ENCODE peak calls at places on chromosomes 16 and 17, in eight cellular contexts. One of them, this sample, is unnamed.

GRCh38 chr17:55451203-55451641 is 29.6 kb upstream of the MMD start:
- DNase-seq in CD8-positive, alpha-beta T cell: no peak
- DNase-seq in colonic mucosa: no peak
- DNase-seq in sigmoid colon: no peak
- DNase-seq in psoas muscle: no peak
- DNase-seq in pancreas: no peak
- DNase-seq in heart right ventricle: no peak
- DNase-seq in esophagus squamous epithelium: no peak
- DNase-seq in this sample: no peak

GRCh38 chr17:31469959-31470358 is 78.5 kb downstream of the RAB11FIP4 start:
- DNase-seq in heart right ventricle: no peak
- DNase-seq in psoas muscle: no peak
- DNase-seq in pancreas: no peak
- DNase-seq in CD8-positive, alpha-beta T cell: no peak
- DNase-seq in sigmoid colon: no peak
- DNase-seq in esophagus squamous epithelium: no peak
- DNase-seq in colonic mucosa: no peak
- DNase-seq in this sample: no peak

GRCh38 chr17:40224707-40225092 is 5.6 kb downstream of the WIPF2 start:
- DNase-seq in esophagus squamous epithelium: no peak
- DNase-seq in CD8-positive, alpha-beta T cell: no peak
- DNase-seq in heart right ventricle: peak; percentile 28
- DNase-seq in sigmoid colon: no peak
- DNase-seq in psoas muscle: no peak
- DNase-seq in colonic mucosa: peak; percentile 26
- DNase-seq in pancreas: no peak
- DNase-seq in this sample: no peak

GRCh38 chr16:81815429-81815766 is 36.3 kb downstream of the PLCG2 start:
- DNase-seq in colonic mucosa: no peak
- DNase-seq in heart right ventricle: no peak
- DNase-seq in esophagus squamous epithelium: no peak
- DNase-seq in pancreas: no peak
- DNase-seq in sigmoid colon: no peak
- DNase-seq in CD8-positive, alpha-beta T cell: no peak
- DNase-seq in psoas muscle: no peak
- DNase-seq in this sample: no peak

GRCh38 chr16:7334801-7335560 is 2.3 kb downstream of the RBFOX1 start:
- DNase-seq in esophagus squamous epithelium: no peak
- DNase-seq in pancreas: no peak
- DNase-seq in colonic mucosa: no peak
- DNase-seq in sigmoid colon: no peak
- DNase-seq in psoas muscle: peak; percentile 70
- DNase-seq in heart right ventricle: no peak
- DNase-seq in CD8-positive, alpha-beta T cell: no peak
- DNase-seq in this sample: no peak

GRCh38 chr17:81898029-81898866 is 3.8 kb upstream of the NPB start:
- DNase-seq in heart right ventricle: no peak
- DNase-seq in psoas muscle: no peak
- DNase-seq in esophagus squamous epithelium: no peak
- DNase-seq in pancreas: no peak
- DNase-seq in sigmoid colon: no peak
- DNase-seq in colonic mucosa: no peak
- DNase-seq in CD8-positive, alpha-beta T cell: peak; percentile 5
- DNase-seq in this sample: no peak

GRCh38 chr16:67451061-67451703 is 20.3 kb downstream of the HSD11B2 start:
- DNase-seq in heart right ventricle: no peak
- DNase-seq in colonic mucosa: no peak
- DNase-seq in sigmoid colon: no peak
- DNase-seq in psoas muscle: no peak
- DNase-seq in pancreas: no peak
- DNase-seq in CD8-positive, alpha-beta T cell: no peak
- DNase-seq in esophagus squamous epithelium: no peak
- DNase-seq in this sample: no peak

GRCh38 chr17:29562615-29563014 is 4.2 kb downstream of the ABHD15 start:
- DNase-seq in esophagus squamous epithelium: no peak
- DNase-seq in heart right ventricle: no peak
- DNase-seq in colonic mucosa: no peak
- DNase-seq in sigmoid colon: peak; percentile 56
- DNase-seq in psoas muscle: peak; percentile 46
- DNase-seq in CD8-positive, alpha-beta T cell: no peak
- DNase-seq in pancreas: peak; percentile 30
- DNase-seq in this sample: no peak

GRCh38 chr17:47330548-47330947 is 6.8 kb downstream of the EFCAB13 start:
- DNase-seq in heart right ventricle: no peak
- DNase-seq in CD8-positive, alpha-beta T cell: no peak
- DNase-seq in esophagus squamous epithelium: no peak
- DNase-seq in psoas muscle: no peak
- DNase-seq in colonic mucosa: no peak
- DNase-seq in pancreas: no peak
- DNase-seq in sigmoid colon: no peak
- DNase-seq in this sample: no peak

GRCh38 chr17:22695228-22695619 is 1002.9 kb downstream of the KCNJ18 start:
- DNase-seq in sigmoid colon: peak; percentile 57
- DNase-seq in CD8-positive, alpha-beta T cell: no peak
- DNase-seq in heart right ventricle: no peak
- DNase-seq in colonic mucosa: no peak
- DNase-seq in esophagus squamous epithelium: no peak
- DNase-seq in pancreas: peak; percentile 34
- DNase-seq in psoas muscle: no peak
- DNase-seq in this sample: no peak

GRCh38 chr16:31179153-31179746 is 689 bp upstream of the FUS start:
- DNase-seq in colonic mucosa: no peak
- DNase-seq in sigmoid colon: no peak
- DNase-seq in heart right ventricle: peak; percentile 18
- DNase-seq in CD8-positive, alpha-beta T cell: no peak
- DNase-seq in psoas muscle: peak; percentile 60
- DNase-seq in pancreas: no peak
- DNase-seq in esophagus squamous epithelium: no peak
- DNase-seq in this sample: peak; percentile 88

GRCh38 chr17:55996826-55997225 is 156.4 kb upstream of the ANKFN1 start:
- DNase-seq in CD8-positive, alpha-beta T cell: no peak
- DNase-seq in colonic mucosa: no peak
- DNase-seq in esophagus squamous epithelium: no peak
- DNase-seq in sigmoid colon: no peak
- DNase-seq in psoas muscle: no peak
- DNase-seq in heart right ventricle: no peak
- DNase-seq in pancreas: no peak
- DNase-seq in this sample: no peak

GRCh38 chr16:67594956-67595355 is 32.6 kb downstream of the CTCF start:
- DNase-seq in psoas muscle: no peak
- DNase-seq in esophagus squamous epithelium: no peak
- DNase-seq in heart right ventricle: no peak
- DNase-seq in colonic mucosa: no peak
- DNase-seq in pancreas: no peak
- DNase-seq in CD8-positive, alpha-beta T cell: no peak
- DNase-seq in sigmoid colon: no peak
- DNase-seq in this sample: no peak

GRCh38 chr16:58678269-58678668 is 6.3 kb downstream of the SLC38A7 start:
- DNase-seq in pancreas: no peak
- DNase-seq in heart right ventricle: no peak
- DNase-seq in esophagus squamous epithelium: no peak
- DNase-seq in CD8-positive, alpha-beta T cell: no peak
- DNase-seq in sigmoid colon: peak; percentile 25
- DNase-seq in colonic mucosa: no peak
- DNase-seq in psoas muscle: no peak
- DNase-seq in this sample: no peak

GRCh38 chr16:58679763-58680162 is 4.8 kb downstream of the SLC38A7 start:
- DNase-seq in esophagus squamous epithelium: no peak
- DNase-seq in pancreas: no peak
- DNase-seq in CD8-positive, alpha-beta T cell: no peak
- DNase-seq in colonic mucosa: no peak
- DNase-seq in psoas muscle: no peak
- DNase-seq in sigmoid colon: no peak
- DNase-seq in heart right ventricle: no peak
- DNase-seq in this sample: no peak

GRCh38 chr16:58684001-58684353 is 593 bp downstream of the SLC38A7 start:
- DNase-seq in colonic mucosa: no peak
- DNase-seq in pancreas: no peak
- DNase-seq in heart right ventricle: no peak
- DNase-seq in psoas muscle: no peak
- DNase-seq in CD8-positive, alpha-beta T cell: no peak
- DNase-seq in esophagus squamous epithelium: no peak
- DNase-seq in sigmoid colon: peak; percentile 63
- DNase-seq in this sample: no peak

GRCh38 chr16:58684354-58685083 is at the start of gene SLC38A7:
- DNase-seq in CD8-positive, alpha-beta T cell: peak; percentile 68
- DNase-seq in colonic mucosa: peak; percentile 91
- DNase-seq in esophagus squamous epithelium: peak; percentile 13
- DNase-seq in sigmoid colon: peak; percentile 94
- DNase-seq in psoas muscle: peak; percentile 94
- DNase-seq in pancreas: peak; percentile 90
- DNase-seq in heart right ventricle: peak; percentile 89
- DNase-seq in this sample: no peak

GRCh38 chr16:58678716-58679115 is 5.9 kb downstream of the SLC38A7 start:
- DNase-seq in pancreas: no peak
- DNase-seq in psoas muscle: peak; percentile 67
- DNase-seq in heart right ventricle: peak; percentile 52
- DNase-seq in CD8-positive, alpha-beta T cell: no peak
- DNase-seq in colonic mucosa: no peak
- DNase-seq in sigmoid colon: peak; percentile 71
- DNase-seq in esophagus squamous epithelium: no peak
- DNase-seq in this sample: no peak
- TF ChIP-seq CTCF in pancreas: no peak
- TF ChIP-seq CTCF in psoas muscle: peak; percentile 41
- TF ChIP-seq CTCF in heart right ventricle: peak; percentile 22
- TF ChIP-seq CTCF in CD8-positive, alpha-beta T cell: no peak
- TF ChIP-seq CTCF in colonic mucosa: no peak
- TF ChIP-seq CTCF in sigmoid colon: peak; percentile 27
- TF ChIP-seq CTCF in esophagus squamous epithelium: peak; percentile 17
- TF ChIP-seq CTCF in this sample: no peak

GRCh38 chr16:84330685-84331050 is 36.0 kb downstream of the WFDC1 start:
- DNase-seq in psoas muscle: peak; percentile 23
- DNase-seq in heart right ventricle: no peak
- DNase-seq in esophagus squamous epithelium: no peak
- DNase-seq in colonic mucosa: no peak
- DNase-seq in CD8-positive, alpha-beta T cell: no peak
- DNase-seq in sigmoid colon: no peak
- DNase-seq in pancreas: no peak
- DNase-seq in this sample: no peak
- H3K4me3 ChIP-seq in psoas muscle: no peak overlapping the region
- H3K4me3 ChIP-seq in heart right ventricle: no peak overlapping the region
- H3K4me3 ChIP-seq in esophagus squamous epithelium: no peak overlapping the region
- H3K4me3 ChIP-seq in colonic mucosa: no peak overlapping the region
- H3K4me3 ChIP-seq in CD8-positive, alpha-beta T cell: no peak overlapping the region
- H3K4me3 ChIP-seq in sigmoid colon: no peak overlapping the region
- H3K4me3 ChIP-seq in pancreas: no peak overlapping the region
- H3K4me3 ChIP-seq in this sample: no peak overlapping the region

DNA sequence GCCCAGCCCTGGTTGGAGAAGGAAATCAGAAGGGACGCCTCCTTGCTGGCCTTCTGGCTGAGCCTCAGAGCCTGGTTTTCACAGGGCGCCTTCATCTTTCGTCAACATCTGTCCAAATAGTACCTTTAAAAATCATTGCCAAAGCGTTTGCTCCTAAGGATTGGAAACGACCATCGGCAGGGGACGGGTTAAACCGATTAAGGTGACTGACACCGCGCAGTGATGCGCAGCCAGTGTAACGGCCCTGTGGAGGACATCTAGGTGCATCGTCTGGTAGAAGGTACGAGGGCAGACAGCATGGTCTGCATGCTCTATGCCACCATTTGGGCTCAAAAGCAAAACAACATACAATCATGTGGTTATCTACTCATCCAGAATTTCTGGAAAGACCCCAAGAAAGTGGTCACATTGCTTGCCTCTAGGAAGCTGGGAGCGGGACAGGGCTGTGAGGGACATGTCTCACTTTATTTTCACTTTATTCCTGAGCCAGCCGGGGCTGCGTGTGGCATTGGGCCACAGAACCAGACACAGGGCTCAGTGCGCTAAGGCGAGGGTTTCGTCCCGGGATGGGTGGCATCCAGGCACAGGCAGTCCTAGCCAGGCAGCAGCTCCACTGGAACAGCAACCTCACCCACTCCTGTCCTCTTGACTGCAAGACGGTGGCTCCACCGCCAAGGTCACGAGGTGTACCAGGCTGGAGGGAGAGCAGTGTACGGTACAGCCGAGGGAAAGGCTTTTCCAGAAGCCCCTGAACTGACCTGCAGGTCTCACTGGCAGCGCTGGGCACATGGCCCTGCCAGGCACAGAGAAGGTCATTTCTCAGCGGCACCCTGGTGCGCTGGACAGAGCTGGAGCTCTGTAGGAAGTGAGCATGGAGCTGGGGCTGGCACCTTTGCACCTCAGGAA is 40.9 kb upstream of the JPH3 start:
- DNase-seq in colonic mucosa: no peak
- DNase-seq in sigmoid colon: no peak
- DNase-seq in heart right ventricle: no peak
- DNase-seq in psoas muscle: no peak
- DNase-seq in pancreas: no peak
- DNase-seq in CD8-positive, alpha-beta T cell: no peak
- DNase-seq in esophagus squamous epithelium: no peak
- DNase-seq in this sample: no peak
- H3K36me3 ChIP-seq in colonic mucosa: no peaks in the 10 kb centered on the region
- H3K36me3 ChIP-seq in sigmoid colon: no peaks in the 10 kb centered on the region
- H3K36me3 ChIP-seq in heart right ventricle: no peaks in the 10 kb centered on the region
- H3K36me3 ChIP-seq in psoas muscle: no peaks in the 10 kb centered on the region
- H3K36me3 ChIP-seq in pancreas: no peaks in the 10 kb centered on the region
- H3K36me3 ChIP-seq in CD8-positive, alpha-beta T cell: no peaks in the 10 kb centered on the region
- H3K36me3 ChIP-seq in esophagus squamous epithelium: no peaks in the 10 kb centered on the region
- H3K36me3 ChIP-seq in this sample: no peaks in the 10 kb centered on the region

GRCh38 chr16:87076950-87077749 is 240.0 kb downstream of the C16orf95 start:
- DNase-seq in esophagus squamous epithelium: no peak
- DNase-seq in sigmoid colon: peak; percentile 59
- DNase-seq in pancreas: peak; percentile 84
- DNase-seq in heart right ventricle: peak; percentile 29
- DNase-seq in CD8-positive, alpha-beta T cell: no peak
- DNase-seq in psoas muscle: no peak
- DNase-seq in colonic mucosa: peak; percentile 58
- DNase-seq in this sample: no peak
- TF ChIP-seq CTCF in esophagus squamous epithelium: peak; percentile 34
- TF ChIP-seq CTCF in sigmoid colon: peak; percentile 25
- TF ChIP-seq CTCF in pancreas: peak; percentile 52
- TF ChIP-seq CTCF in heart right ventricle: no peak
- TF ChIP-seq CTCF in CD8-positive, alpha-beta T cell: no peak
- TF ChIP-seq CTCF in psoas muscle: peak; percentile 27
- TF ChIP-seq CTCF in colonic mucosa: peak; percentile 73
- TF ChIP-seq CTCF in this sample: no peak

GRCh38 chr16:55370762-55371482 is 46.9 kb downstream of the IRX6 start:
- DNase-seq in psoas muscle: peak; percentile 81
- DNase-seq in heart right ventricle: peak; percentile 74
- DNase-seq in esophagus squamous epithelium: no peak
- DNase-seq in sigmoid colon: peak; percentile 73
- DNase-seq in CD8-positive, alpha-beta T cell: no peak
- DNase-seq in colonic mucosa: peak; percentile 22
- DNase-seq in pancreas: peak; percentile 68
- DNase-seq in this sample: no peak
- H3K4me3 ChIP-seq in psoas muscle: no peak overlapping the region
- H3K4me3 ChIP-seq in heart right ventricle: peak overlapping the region; percentile 17
- H3K4me3 ChIP-seq in esophagus squamous epithelium: no peak overlapping the region
- H3K4me3 ChIP-seq in sigmoid colon: no peak overlapping the region
- H3K4me3 ChIP-seq in CD8-positive, alpha-beta T cell: no peak overlapping the region
- H3K4me3 ChIP-seq in colonic mucosa: no peak overlapping the region
- H3K4me3 ChIP-seq in pancreas: no peak overlapping the region
- H3K4me3 ChIP-seq in this sample: no peak overlapping the region

GRCh38 chr16:85521737-85522042 is 91.4 kb upstream of the GSE1 start:
- DNase-seq in colonic mucosa: no peak
- DNase-seq in esophagus squamous epithelium: no peak
- DNase-seq in CD8-positive, alpha-beta T cell: no peak
- DNase-seq in pancreas: no peak
- DNase-seq in heart right ventricle: no peak
- DNase-seq in psoas muscle: no peak
- DNase-seq in sigmoid colon: peak; percentile 70
- DNase-seq in this sample: no peak
- H3K36me3 ChIP-seq in colonic mucosa: no peaks in the 10 kb centered on the region
- H3K36me3 ChIP-seq in esophagus squamous epithelium: no peaks in the 10 kb centered on the region
- H3K36me3 ChIP-seq in CD8-positive, alpha-beta T cell: no peaks in the 10 kb centered on the region
- H3K36me3 ChIP-seq in pancreas: no peaks in the 10 kb centered on the region
- H3K36me3 ChIP-seq in heart right ventricle: no peaks in the 10 kb centered on the region
- H3K36me3 ChIP-seq in psoas muscle: no peaks in the 10 kb centered on the region
- H3K36me3 ChIP-seq in sigmoid colon: no peaks in the 10 kb centered on the region
- H3K36me3 ChIP-seq in this sample: no peaks in the 10 kb centered on the region

GRCh38 chr17:28473542-28473941 is at the start of gene SLC13A2:
- DNase-seq in CD8-positive, alpha-beta T cell: no peak
- DNase-seq in esophagus squamous epithelium: no peak
- DNase-seq in pancreas: peak; percentile 49
- DNase-seq in colonic mucosa: peak; percentile 82
- DNase-seq in sigmoid colon: peak; percentile 22
- DNase-seq in heart right ventricle: no peak
- DNase-seq in psoas muscle: no peak
- DNase-seq in this sample: no peak
- TF ChIP-seq CTCF in CD8-positive, alpha-beta T cell: no peak
- TF ChIP-seq CTCF in esophagus squamous epithelium: no peak
- TF ChIP-seq CTCF in pancreas: no peak
- TF ChIP-seq CTCF in colonic mucosa: peak; percentile 25
- TF ChIP-seq CTCF in sigmoid colon: no peak
- TF ChIP-seq CTCF in heart right ventricle: no peak
- TF ChIP-seq CTCF in psoas muscle: no peak
- TF ChIP-seq CTCF in this sample: no peak